ENCODE peak calls at places on chromosomes 11 and 22, in seven cellular contexts. One of them, this sample, is unnamed.

GRCh38 chr22:22407061-22407460 is 101.5 kb downstream of the ZNF280B start:
- DNase-seq in nucleus accumbens: no peak
- DNase-seq in ACHN: no peak
- DNase-seq in keratinocyte: no peak
- DNase-seq in CD8-positive, alpha-beta T cell: no peak
- DNase-seq in hypothalamus: no peak
- DNase-seq in GM06990: no peak
- DNase-seq in this sample: no peak

GRCh38 chr11:104665631-104666030 is 232.6 kb downstream of the CASP12 start:
- DNase-seq in GM06990: no peak
- DNase-seq in nucleus accumbens: no peak
- DNase-seq in hypothalamus: no peak
- DNase-seq in ACHN: no peak
- DNase-seq in keratinocyte: no peak
- DNase-seq in CD8-positive, alpha-beta T cell: no peak
- DNase-seq in this sample: no peak

GRCh38 chr22:38734203-38735100 is 21.3 kb downstream of the SUN2 start:
- DNase-seq in keratinocyte: no peak
- DNase-seq in ACHN: no peak
- DNase-seq in GM06990: no peak
- DNase-seq in nucleus accumbens: no peak
- DNase-seq in hypothalamus: no peak
- DNase-seq in CD8-positive, alpha-beta T cell: no peak
- DNase-seq in this sample: no peak

GRCh38 chr11:119793335-119793984 is 64.5 kb upstream of the NECTIN1 start:
- DNase-seq in ACHN: no peak
- DNase-seq in GM06990: no peak
- DNase-seq in CD8-positive, alpha-beta T cell: no peak
- DNase-seq in keratinocyte: no peak
- DNase-seq in hypothalamus: no peak
- DNase-seq in nucleus accumbens: no peak
- DNase-seq in this sample: no peak

GRCh38 chr11:115848614-115849013 is 344.4 kb upstream of the CADM1 start:
- DNase-seq in ACHN: no peak
- DNase-seq in CD8-positive, alpha-beta T cell: no peak
- DNase-seq in hypothalamus: no peak
- DNase-seq in keratinocyte: no peak
- DNase-seq in nucleus accumbens: no peak
- DNase-seq in GM06990: no peak
- DNase-seq in this sample: no peak

GRCh38 chr11:59611570-59612565 is 3.7 kb downstream of the OSBP start:
- DNase-seq in nucleus accumbens: no peak
- DNase-seq in CD8-positive, alpha-beta T cell: no peak
- DNase-seq in ACHN: no peak
- DNase-seq in GM06990: no peak
- DNase-seq in keratinocyte: no peak
- DNase-seq in hypothalamus: no peak
- DNase-seq in this sample: no peak

GRCh38 chr11:128862913-128863660 is 4.0 kb downstream of the KCNJ1 start:
- DNase-seq in keratinocyte: no peak
- DNase-seq in ACHN: peak
- DNase-seq in hypothalamus: no peak
- DNase-seq in CD8-positive, alpha-beta T cell: no peak
- DNase-seq in nucleus accumbens: no peak
- DNase-seq in GM06990: no peak
- DNase-seq in this sample: no peak

GRCh38 chr11:294795-295194 is 4.5 kb downstream of the IFITM5 start:
- DNase-seq in keratinocyte: no peak
- DNase-seq in nucleus accumbens: no peak
- DNase-seq in ACHN: no peak
- DNase-seq in CD8-positive, alpha-beta T cell: no peak
- DNase-seq in hypothalamus: no peak
- DNase-seq in GM06990: no peak
- DNase-seq in this sample: no peak

GRCh38 chr22:49372530-49373288 is 455.0 kb downstream of the BRD1 start:
- DNase-seq in nucleus accumbens: no peak
- DNase-seq in hypothalamus: no peak
- DNase-seq in CD8-positive, alpha-beta T cell: no peak
- DNase-seq in keratinocyte: no peak
- DNase-seq in ACHN: peak
- DNase-seq in GM06990: no peak
- DNase-seq in this sample: peak

GRCh38 chr11:69414773-69415187 is 66.7 kb upstream of the LINC01488 start:
- DNase-seq in GM06990: no peak
- DNase-seq in hypothalamus: no peak
- DNase-seq in ACHN: no peak
- DNase-seq in CD8-positive, alpha-beta T cell: no peak
- DNase-seq in nucleus accumbens: peak
- DNase-seq in keratinocyte: no peak
- DNase-seq in this sample: peak

GRCh38 chr22:21797444-21798221 is 62.0 kb upstream of the YPEL1 start:
- DNase-seq in CD8-positive, alpha-beta T cell: no peak
- DNase-seq in nucleus accumbens: no peak
- DNase-seq in hypothalamus: no peak
- DNase-seq in keratinocyte: no peak
- DNase-seq in GM06990: no peak
- DNase-seq in ACHN: no peak
- DNase-seq in this sample: no peak

GRCh38 chr11:90218606-90219005 is 4.2 kb downstream of the CHORDC1 start:
- DNase-seq in nucleus accumbens: no peak
- DNase-seq in keratinocyte: no peak
- DNase-seq in ACHN: no peak
- DNase-seq in CD8-positive, alpha-beta T cell: no peak
- DNase-seq in hypothalamus: no peak
- DNase-seq in GM06990: no peak
- DNase-seq in this sample: no peak

GRCh38 chr11:723120-723883 is 17.3 kb downstream of the EPS8L2 start:
- DNase-seq in hypothalamus: no peak
- DNase-seq in GM06990: no peak
- DNase-seq in keratinocyte: no peak
- DNase-seq in nucleus accumbens: no peak
- DNase-seq in CD8-positive, alpha-beta T cell: peak
- DNase-seq in ACHN: peak
- DNase-seq in this sample: peak

GRCh38 chr11:134562176-134562575 is 150.1 kb upstream of the B3GAT1 start:
- DNase-seq in CD8-positive, alpha-beta T cell: no peak
- DNase-seq in nucleus accumbens: no peak
- DNase-seq in ACHN: no peak
- DNase-seq in hypothalamus: no peak
- DNase-seq in keratinocyte: no peak
- DNase-seq in GM06990: no peak
- DNase-seq in this sample: no peak

GRCh38 chr22:31344369-31345330 is 1.5 kb downstream of the PATZ1 start:
- DNase-seq in CD8-positive, alpha-beta T cell: peak
- DNase-seq in hypothalamus: no peak
- DNase-seq in keratinocyte: no peak
- DNase-seq in ACHN: no peak
- DNase-seq in nucleus accumbens: no peak
- DNase-seq in GM06990: peak
- DNase-seq in this sample: no peak

GRCh38 chr11:4178813-4179662 is 84.4 kb downstream of the RRM1 start:
- DNase-seq in ACHN: no peak
- DNase-seq in keratinocyte: no peak
- DNase-seq in hypothalamus: no peak
- DNase-seq in CD8-positive, alpha-beta T cell: no peak
- DNase-seq in GM06990: no peak
- DNase-seq in nucleus accumbens: no peak
- DNase-seq in this sample: no peak

GRCh38 chr11:64164392-64165312 is 1.3 kb downstream of the MACROD1 start:
- DNase-seq in nucleus accumbens: no peak
- DNase-seq in CD8-positive, alpha-beta T cell: no peak
- DNase-seq in GM06990: no peak
- DNase-seq in ACHN: no peak
- DNase-seq in hypothalamus: no peak
- DNase-seq in keratinocyte: no peak
- DNase-seq in this sample: no peak

GRCh38 chr11:34599406-34599901 is 21.4 kb upstream of the EHF start:
- DNase-seq in hypothalamus: no peak
- DNase-seq in CD8-positive, alpha-beta T cell: no peak
- DNase-seq in keratinocyte: peak
- DNase-seq in nucleus accumbens: no peak
- DNase-seq in GM06990: no peak
- DNase-seq in ACHN: no peak
- DNase-seq in this sample: no peak

GRCh38 chr11:72954860-72955259 is 140.6 kb downstream of the ATG16L2 start:
- DNase-seq in hypothalamus: no peak
- DNase-seq in keratinocyte: no peak
- DNase-seq in GM06990: no peak
- DNase-seq in nucleus accumbens: no peak
- DNase-seq in ACHN: no peak
- DNase-seq in CD8-positive, alpha-beta T cell: no peak
- DNase-seq in this sample: no peak

GRCh38 chr22:19075404-19075803 is 46.8 kb downstream of the DGCR2 start:
- DNase-seq in GM06990: no peak
- DNase-seq in CD8-positive, alpha-beta T cell: no peak
- DNase-seq in nucleus accumbens: no peak
- DNase-seq in keratinocyte: no peak
- DNase-seq in ACHN: no peak
- DNase-seq in hypothalamus: no peak
- DNase-seq in this sample: no peak

GRCh38 chr11:57536947-57537654 is at the start of gene SMTNL1:
- DNase-seq in keratinocyte: no peak
- DNase-seq in nucleus accumbens: no peak
- DNase-seq in hypothalamus: no peak
- DNase-seq in GM06990: no peak
- DNase-seq in ACHN: no peak
- DNase-seq in CD8-positive, alpha-beta T cell: no peak
- DNase-seq in this sample: no peak

GRCh38 chr22:38792833-38793232 is 1.1 kb downstream of the DNAL4 start:
- DNase-seq in keratinocyte: no peak
- DNase-seq in hypothalamus: no peak
- DNase-seq in ACHN: no peak
- DNase-seq in nucleus accumbens: no peak
- DNase-seq in GM06990: no peak
- DNase-seq in CD8-positive, alpha-beta T cell: no peak
- DNase-seq in this sample: no peak

GRCh38 chr11:117095301-117096139 is 2.7 kb downstream of the SIK3 start:
- DNase-seq in hypothalamus: no peak
- DNase-seq in CD8-positive, alpha-beta T cell: no peak
- DNase-seq in ACHN: no peak
- DNase-seq in GM06990: no peak
- DNase-seq in keratinocyte: no peak
- DNase-seq in nucleus accumbens: no peak
- DNase-seq in this sample: no peak

GRCh38 chr11:96464695-96465307 is 75.0 kb downstream of the JRKL start:
- DNase-seq in hypothalamus: no peak
- DNase-seq in GM06990: peak
- DNase-seq in nucleus accumbens: no peak
- DNase-seq in ACHN: peak
- DNase-seq in keratinocyte: peak
- DNase-seq in CD8-positive, alpha-beta T cell: no peak
- DNase-seq in this sample: peak

This sample was measured in globus pallidus.